ENCODE peak calls at places on chromosomes 4 and X, in seven cellular contexts. One of them, this sample, is unnamed.

GRCh38 chr4:2165391-2165790 is 76.5 kb downstream of the HAUS3 start:
- DNase-seq in cardiac fibroblast: no peak
- DNase-seq in MM.1S: no peak
- DNase-seq in fibroblast of mammary gland: no peak
- DNase-seq in CD8-positive, alpha-beta T cell: no peak
- DNase-seq in astrocyte: no peak
- DNase-seq in lung: no peak
- DNase-seq in this sample: no peak

GRCh38 chr4:37653601-37654000 is 32.6 kb downstream of the RELL1 start:
- DNase-seq in lung: no peak
- DNase-seq in cardiac fibroblast: peak; percentile 46
- DNase-seq in CD8-positive, alpha-beta T cell: no peak
- DNase-seq in astrocyte: no peak
- DNase-seq in fibroblast of mammary gland: no peak
- DNase-seq in MM.1S: no peak
- DNase-seq in this sample: no peak

GRCh38 chr4:165874072-165874798 is 1.2 kb downstream of the TLL1 start:
- DNase-seq in CD8-positive, alpha-beta T cell: no peak
- DNase-seq in lung: no peak
- DNase-seq in astrocyte: no peak
- DNase-seq in MM.1S: no peak
- DNase-seq in cardiac fibroblast: peak; percentile 14
- DNase-seq in fibroblast of mammary gland: no peak
- DNase-seq in this sample: peak; percentile 9

GRCh38 chrX:68699960-68700746 is 52.7 kb downstream of the STARD8 start:
- DNase-seq in lung: no peak
- DNase-seq in MM.1S: no peak
- DNase-seq in cardiac fibroblast: peak; percentile 43
- DNase-seq in astrocyte: peak; percentile 52
- DNase-seq in fibroblast of mammary gland: peak; percentile 64
- DNase-seq in CD8-positive, alpha-beta T cell: no peak
- DNase-seq in this sample: peak; percentile 52

GRCh38 chr4:188403272-188403671 is 264.0 kb downstream of the TRIML1 start:
- DNase-seq in CD8-positive, alpha-beta T cell: no peak
- DNase-seq in lung: no peak
- DNase-seq in cardiac fibroblast: no peak
- DNase-seq in MM.1S: no peak
- DNase-seq in astrocyte: no peak
- DNase-seq in fibroblast of mammary gland: peak; percentile 37
- DNase-seq in this sample: no peak

GRCh38 chrX:43349363-43349762 is 306.7 kb upstream of the MAOA start:
- DNase-seq in MM.1S: peak; percentile 44
- DNase-seq in astrocyte: no peak
- DNase-seq in CD8-positive, alpha-beta T cell: no peak
- DNase-seq in fibroblast of mammary gland: peak; percentile 41
- DNase-seq in cardiac fibroblast: peak; percentile 41
- DNase-seq in lung: peak; percentile 30
- DNase-seq in this sample: peak; percentile 30

GRCh38 chr4:65954416-65954815 is 284.1 kb upstream of the EPHA5 start:
- DNase-seq in astrocyte: no peak
- DNase-seq in fibroblast of mammary gland: no peak
- DNase-seq in MM.1S: no peak
- DNase-seq in lung: no peak
- DNase-seq in CD8-positive, alpha-beta T cell: no peak
- DNase-seq in cardiac fibroblast: peak; percentile 1
- DNase-seq in this sample: peak; percentile 12

GRCh38 chrX:13051529-13052172 is 7.2 kb upstream of the FAM9C start:
- DNase-seq in CD8-positive, alpha-beta T cell: peak; percentile 17
- DNase-seq in lung: no peak
- DNase-seq in cardiac fibroblast: peak; percentile 74
- DNase-seq in MM.1S: no peak
- DNase-seq in astrocyte: peak; percentile 60
- DNase-seq in fibroblast of mammary gland: no peak
- DNase-seq in this sample: peak; percentile 24

GRCh38 chr4:41963105-41963504 is 18.5 kb upstream of the DCAF4L1 start:
- DNase-seq in MM.1S: peak; percentile 46
- DNase-seq in astrocyte: peak; percentile 5
- DNase-seq in lung: no peak
- DNase-seq in CD8-positive, alpha-beta T cell: no peak
- DNase-seq in cardiac fibroblast: peak; percentile 29
- DNase-seq in fibroblast of mammary gland: peak; percentile 30
- DNase-seq in this sample: peak; percentile 33

DNA sequence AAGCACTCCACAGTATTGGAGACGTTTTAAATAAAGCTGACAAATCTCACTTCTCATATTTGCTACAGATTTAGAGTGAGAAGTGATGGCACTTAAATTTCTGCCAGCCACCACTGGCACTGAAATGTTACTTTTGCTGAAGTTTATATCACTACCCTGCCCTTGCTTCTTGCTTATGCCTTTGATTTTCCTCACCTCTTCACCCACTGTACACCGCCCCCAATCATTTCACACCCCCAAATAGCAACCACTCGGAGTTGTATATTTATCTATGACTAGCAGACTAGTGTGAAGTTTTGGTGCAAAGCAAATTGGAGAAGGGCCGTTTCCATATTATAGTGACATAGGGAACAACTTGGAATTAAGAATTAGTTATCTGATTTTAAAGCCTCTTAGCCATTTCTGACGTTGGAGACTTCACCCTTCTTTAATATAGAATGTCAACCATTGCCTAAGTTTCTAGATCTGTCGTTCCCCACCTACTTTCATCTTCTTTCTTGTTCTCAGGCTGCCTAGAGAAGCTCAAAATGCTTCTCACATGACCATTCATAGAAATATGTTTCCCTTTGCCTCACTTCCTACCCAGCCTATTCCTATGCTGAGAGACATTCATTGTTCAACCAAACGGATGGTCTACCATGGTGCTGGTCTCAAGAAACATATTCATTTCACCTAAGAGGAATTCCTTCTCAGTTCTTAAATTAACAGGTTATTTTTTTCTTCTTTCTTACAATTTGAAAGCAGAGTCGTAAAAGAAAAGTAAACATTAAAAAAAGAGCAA is 20.1 kb upstream of the SLC7A11 start:
- DNase-seq in CD8-positive, alpha-beta T cell: no peak
- DNase-seq in fibroblast of mammary gland: no peak
- DNase-seq in MM.1S: no peak
- DNase-seq in astrocyte: no peak
- DNase-seq in lung: no peak
- DNase-seq in cardiac fibroblast: no peak
- DNase-seq in this sample: no peak
- TF ChIP-seq CTCF in CD8-positive, alpha-beta T cell: no peak
- TF ChIP-seq CTCF in fibroblast of mammary gland: no peak
- TF ChIP-seq CTCF in MM.1S: no peak
- TF ChIP-seq CTCF in astrocyte: no peak
- TF ChIP-seq CTCF in lung: no peak
- TF ChIP-seq CTCF in cardiac fibroblast: no peak
- TF ChIP-seq CTCF in this sample: no peak

DNA sequence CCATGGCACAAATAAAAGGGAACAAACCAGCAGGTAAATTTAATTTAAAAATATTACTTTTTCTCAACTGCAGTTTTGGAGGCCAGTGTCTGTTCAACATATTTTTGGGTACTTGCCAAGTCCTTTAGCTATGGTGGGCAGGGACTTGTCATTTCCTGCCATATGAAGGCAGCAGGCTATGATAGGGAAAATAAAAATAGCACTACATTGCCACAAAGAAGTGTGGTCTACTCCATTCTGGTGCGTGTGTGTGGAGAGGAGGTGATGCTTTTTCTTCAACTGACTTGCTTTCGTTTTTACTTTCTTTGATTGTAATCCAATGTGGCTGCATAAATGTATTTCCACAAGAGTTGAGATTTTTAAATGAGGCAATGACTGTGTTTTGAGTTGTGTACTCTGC is 17.2 kb downstream of the GPR174 start:
- DNase-seq in cardiac fibroblast: no peak
- DNase-seq in MM.1S: peak; percentile 89
- DNase-seq in CD8-positive, alpha-beta T cell: peak; percentile 16
- DNase-seq in lung: no peak
- DNase-seq in astrocyte: no peak
- DNase-seq in fibroblast of mammary gland: no peak
- DNase-seq in this sample: no peak
- H3K4me3 ChIP-seq in cardiac fibroblast: no peak overlapping the region
- H3K4me3 ChIP-seq in MM.1S: peak overlapping the region; percentile 53
- H3K4me3 ChIP-seq in CD8-positive, alpha-beta T cell: peak overlapping the region; percentile 32
- H3K4me3 ChIP-seq in lung: no peak overlapping the region
- H3K4me3 ChIP-seq in astrocyte: no peak overlapping the region
- H3K4me3 ChIP-seq in fibroblast of mammary gland: no peak overlapping the region
- H3K4me3 ChIP-seq in this sample: no peak overlapping the region

GRCh38 chr4:101417046-101417445 is 69.7 kb upstream of the PPP3CA start:
- DNase-seq in astrocyte: no peak
- DNase-seq in CD8-positive, alpha-beta T cell: no peak
- DNase-seq in fibroblast of mammary gland: no peak
- DNase-seq in cardiac fibroblast: no peak
- DNase-seq in lung: no peak
- DNase-seq in MM.1S: no peak
- DNase-seq in this sample: no peak

GRCh38 chr4:101418055-101418454 is 70.7 kb upstream of the PPP3CA start:
- DNase-seq in CD8-positive, alpha-beta T cell: peak; percentile 44
- DNase-seq in astrocyte: peak; percentile 57
- DNase-seq in fibroblast of mammary gland: peak; percentile 1
- DNase-seq in MM.1S: peak; percentile 63
- DNase-seq in lung: no peak
- DNase-seq in cardiac fibroblast: no peak
- DNase-seq in this sample: no peak

GRCh38 chr4:101418466-101418865 is 71.1 kb upstream of the PPP3CA start:
- DNase-seq in fibroblast of mammary gland: no peak
- DNase-seq in MM.1S: peak; percentile 8
- DNase-seq in lung: no peak
- DNase-seq in cardiac fibroblast: no peak
- DNase-seq in CD8-positive, alpha-beta T cell: no peak
- DNase-seq in astrocyte: no peak
- DNase-seq in this sample: no peak

GRCh38 chr4:101414496-101414895 is 67.2 kb upstream of the PPP3CA start:
- DNase-seq in CD8-positive, alpha-beta T cell: no peak
- DNase-seq in lung: no peak
- DNase-seq in astrocyte: no peak
- DNase-seq in cardiac fibroblast: peak; percentile 30
- DNase-seq in fibroblast of mammary gland: no peak
- DNase-seq in MM.1S: no peak
- DNase-seq in this sample: peak; percentile 10

GRCh38 chr4:101415962-101416361 is 68.6 kb upstream of the PPP3CA start:
- DNase-seq in cardiac fibroblast: no peak
- DNase-seq in astrocyte: no peak
- DNase-seq in MM.1S: no peak
- DNase-seq in CD8-positive, alpha-beta T cell: no peak
- DNase-seq in lung: no peak
- DNase-seq in fibroblast of mammary gland: no peak
- DNase-seq in this sample: no peak
- TF ChIP-seq CTCF in cardiac fibroblast: no peak
- TF ChIP-seq CTCF in astrocyte: no peak
- TF ChIP-seq CTCF in MM.1S: no peak
- TF ChIP-seq CTCF in CD8-positive, alpha-beta T cell: no peak
- TF ChIP-seq CTCF in lung: no peak
- TF ChIP-seq CTCF in fibroblast of mammary gland: no peak
- TF ChIP-seq CTCF in this sample: no peak

GRCh38 chr4:73617256-73617655 is 3.0 kb downstream of the RASSF6 start:
- DNase-seq in lung: no peak
- DNase-seq in cardiac fibroblast: no peak
- DNase-seq in astrocyte: no peak
- DNase-seq in fibroblast of mammary gland: no peak
- DNase-seq in MM.1S: no peak
- DNase-seq in CD8-positive, alpha-beta T cell: no peak
- DNase-seq in this sample: no peak
- H3K4me3 ChIP-seq in lung: no peak overlapping the region
- H3K4me3 ChIP-seq in cardiac fibroblast: no peak overlapping the region
- H3K4me3 ChIP-seq in astrocyte: no peak overlapping the region
- H3K4me3 ChIP-seq in fibroblast of mammary gland: no peak overlapping the region
- H3K4me3 ChIP-seq in MM.1S: no peak overlapping the region
- H3K4me3 ChIP-seq in CD8-positive, alpha-beta T cell: no peak overlapping the region
- H3K4me3 ChIP-seq in this sample: no peak overlapping the region

GRCh38 chrX:6002056-6002455 is 226.6 kb downstream of the NLGN4X start:
- DNase-seq in astrocyte: no peak
- DNase-seq in fibroblast of mammary gland: no peak
- DNase-seq in MM.1S: no peak
- DNase-seq in lung: no peak
- DNase-seq in cardiac fibroblast: no peak
- DNase-seq in CD8-positive, alpha-beta T cell: no peak
- DNase-seq in this sample: no peak
- TF ChIP-seq CTCF in astrocyte: no peak
- TF ChIP-seq CTCF in fibroblast of mammary gland: no peak
- TF ChIP-seq CTCF in MM.1S: no peak
- TF ChIP-seq CTCF in lung: no peak
- TF ChIP-seq CTCF in cardiac fibroblast: no peak
- TF ChIP-seq CTCF in CD8-positive, alpha-beta T cell: no peak
- TF ChIP-seq CTCF in this sample: no peak

GRCh38 chr4:186569533-186570192 is 14.3 kb upstream of the MTNR1A start:
- DNase-seq in lung: no peak
- DNase-seq in MM.1S: no peak
- DNase-seq in fibroblast of mammary gland: no peak
- DNase-seq in astrocyte: no peak
- DNase-seq in cardiac fibroblast: no peak
- DNase-seq in CD8-positive, alpha-beta T cell: no peak
- DNase-seq in this sample: no peak

GRCh38 chr4:186566068-186566467 is 10.7 kb upstream of the MTNR1A start:
- DNase-seq in CD8-positive, alpha-beta T cell: no peak
- DNase-seq in lung: no peak
- DNase-seq in fibroblast of mammary gland: no peak
- DNase-seq in cardiac fibroblast: no peak
- DNase-seq in astrocyte: no peak
- DNase-seq in MM.1S: no peak
- DNase-seq in this sample: no peak

DNA sequence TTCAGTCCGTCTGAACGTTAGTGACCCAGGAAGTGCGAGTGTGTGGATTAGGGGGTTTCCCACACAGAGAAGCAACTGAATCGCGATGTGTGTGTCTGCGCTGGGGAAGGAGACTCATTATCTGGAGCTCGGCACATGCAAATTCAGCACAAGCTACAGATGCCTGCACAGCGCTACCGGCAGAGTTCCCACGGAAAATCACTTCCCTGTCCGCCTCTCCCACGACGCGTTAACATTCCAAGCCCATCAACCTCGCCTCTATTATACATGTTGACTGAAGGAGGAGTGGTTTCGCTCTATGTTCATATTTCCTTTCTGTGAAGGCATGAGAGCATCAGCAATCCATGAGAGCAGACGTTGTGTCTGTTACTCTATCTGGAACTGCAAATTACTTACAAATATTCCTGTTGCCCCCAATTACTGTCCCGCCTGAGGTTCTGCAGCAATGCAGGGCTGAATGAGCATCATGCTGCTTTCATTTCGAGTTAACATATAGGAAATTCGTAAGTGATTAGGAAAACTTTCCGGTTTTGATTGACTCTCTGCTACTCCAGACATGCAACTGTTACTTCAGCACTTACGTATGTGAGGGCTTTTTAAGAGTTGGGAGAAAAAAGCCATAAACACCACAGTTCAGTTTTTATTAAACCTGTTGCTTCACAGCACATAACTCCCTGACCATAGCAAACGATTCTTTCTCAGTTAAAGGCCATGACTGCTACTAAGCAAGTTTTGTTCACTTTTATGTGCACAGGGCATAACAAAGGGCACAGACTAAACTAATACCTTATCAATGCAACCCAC is 15.0 kb upstream of the MTNR1A start:
- DNase-seq in astrocyte: peak; percentile 48
- DNase-seq in MM.1S: no peak
- DNase-seq in lung: no peak
- DNase-seq in cardiac fibroblast: peak; percentile 67
- DNase-seq in fibroblast of mammary gland: peak; percentile 19
- DNase-seq in CD8-positive, alpha-beta T cell: no peak
- DNase-seq in this sample: peak; percentile 46
- H3K4me3 ChIP-seq in astrocyte: peak overlapping the region; percentile 18
- H3K4me3 ChIP-seq in MM.1S: no peak overlapping the region
- H3K4me3 ChIP-seq in lung: no peak overlapping the region
- H3K4me3 ChIP-seq in cardiac fibroblast: peak overlapping the region; percentile 5
- H3K4me3 ChIP-seq in fibroblast of mammary gland: peak overlapping the region; percentile 10
- H3K4me3 ChIP-seq in CD8-positive, alpha-beta T cell: no peak overlapping the region
- H3K4me3 ChIP-seq in this sample: peak overlapping the region; percentile 49

GRCh38 chrX:18899796-18900380 is 84.0 kb downstream of the PHKA2 start:
- DNase-seq in lung: no peak
- DNase-seq in MM.1S: no peak
- DNase-seq in cardiac fibroblast: peak; percentile 25
- DNase-seq in CD8-positive, alpha-beta T cell: no peak
- DNase-seq in fibroblast of mammary gland: peak; percentile 11
- DNase-seq in astrocyte: no peak
- DNase-seq in this sample: peak; percentile 4
- TF ChIP-seq CTCF in lung: no peak
- TF ChIP-seq CTCF in MM.1S: no peak
- TF ChIP-seq CTCF in cardiac fibroblast: peak; percentile 20
- TF ChIP-seq CTCF in CD8-positive, alpha-beta T cell: no peak
- TF ChIP-seq CTCF in fibroblast of mammary gland: peak; percentile 22
- TF ChIP-seq CTCF in astrocyte: no peak
- TF ChIP-seq CTCF in this sample: no peak

This sample was measured in fibroblast of the aortic adventitia.